ENCODE peak calls at places on chromosome 1, in nine cellular contexts. A is memory B cell; B is hypothalamus; C is activated CD8-positive, alpha-beta memory T cell treated with anti-CD3 and anti-CD28 coated beads for 1 hour; P is anterior cingulate cortex; F is DMS 273 treated with DMSO at 0.1 percent for 48 hours; T is left lung; G is GF-D8; L is osteocyte. W is an unnamed sample.

GRCh38 chr1:113812661-113813135 is 422 bp upstream of the RSBN1 start:
- DNase-seq in A (no peak), F (no peak), L (no peak), G (no peak), B (no peak), P (no peak), C (no peak), T (no peak), W (no peak)

GRCh38 chr1:230915079-230915478 is 46.8 kb upstream of the C1orf198 start:
- DNase-seq in A (no peak), C (no peak), L (no peak), T (peak), B (no peak), P (no peak), F (no peak), G (no peak), W (no peak)

GRCh38 chr1:232628335-232629214 is 1.4 kb downstream of the SIPA1L2 start:
- DNase-seq in A (no peak), T (no peak), C (no peak), B (no peak), G (no peak), F (peak), P (no peak), L (no peak), W (no peak)

GRCh38 chr1:93608188-93609109 is 73.2 kb downstream of the BCAR3 start:
- DNase-seq in C (no peak), G (no peak), T (no peak), P (no peak), F (peak), A (no peak), L (no peak), B (no peak), W (no peak)

GRCh38 chr1:187110351-187110750 is 281.6 kb downstream of the PLA2G4A start:
- DNase-seq in A (no peak), C (no peak), P (no peak), T (no peak), B (no peak), L (no peak), F (no peak), G (no peak), W (no peak)

GRCh38 chr1:182293119-182293589 is 98.4 kb downstream of the GLUL start:
- DNase-seq in A (no peak), P (no peak), C (no peak), F (no peak), G (no peak), T (no peak), L (no peak), B (no peak), W (no peak)

GRCh38 chr1:235415008-235415904 is 48.0 kb downstream of the TBCE start:
- DNase-seq in C (peak), T (peak), A (peak), F (peak), G (peak), B (no peak), L (peak), P (no peak), W (no peak)

GRCh38 chr1:233707153-233707905 is 93.4 kb downstream of the KCNK1 start:
- DNase-seq in C (no peak), A (no peak), P (no peak), T (peak), B (no peak), G (no peak), F (no peak), L (no peak), W (no peak)

GRCh38 chr1:61121631-61122030 is 39.3 kb downstream of the NFIA start:
- DNase-seq in P (no peak), F (no peak), A (no peak), T (no peak), L (no peak), G (no peak), C (no peak), B (no peak), W (no peak)

GRCh38 chr1:167442142-167442848 is 76.0 kb downstream of the CD247 start:
- DNase-seq in P (peak), B (peak), L (peak), F (peak), C (peak), A (peak), G (peak), T (peak), W (peak)

GRCh38 chr1:12087797-12088314 is 24.8 kb downstream of the TNFRSF8 start:
- DNase-seq in F (no peak), T (no peak), P (no peak), L (no peak), C (no peak), G (peak), A (peak), B (no peak), W (no peak)

GRCh38 chr1:222709700-222710153 is 2.6 kb downstream of the AIDA start:
- DNase-seq in B (no peak), F (no peak), A (no peak), G (no peak), P (no peak), L (no peak), C (no peak), T (no peak), W (no peak)

GRCh38 chr1:15848143-15848928 is 829 bp downstream of the SPEN start:
- DNase-seq in C (no peak), T (peak), F (no peak), A (peak), L (peak), G (no peak), P (no peak), B (peak), W (no peak)

GRCh38 chr1:22053018-22053860 is 730 bp downstream of the CDC42 start:
- DNase-seq in B (peak), C (peak), L (peak), G (peak), T (peak), P (peak), A (peak), F (peak), W (no peak)

GRCh38 chr1:177442580-177442979 is 271.8 kb downstream of the BRINP2 start:
- DNase-seq in G (no peak), F (no peak), P (no peak), B (no peak), T (no peak), C (no peak), A (no peak), L (no peak), W (no peak)

W was measured in RWPE2.